ENCODE peak calls at places on chromosomes 1 and 21, in four cellular contexts. K is epithelial cell of esophagus, Z is brain microvascular endothelial cell, C is adrenal gland. E is an unnamed sample.

GRCh38 chr1:35650416-35650815 is 9.1 kb upstream of the PSMB2 start:
- DNase-seq in Z (no peak), C (no peak), K (no peak), E (no peak)

GRCh38 chr1:220841293-220841692 is 38.0 kb upstream of the HLX start:
- DNase-seq in Z (no peak), K (no peak), C (no peak), E (peak)

GRCh38 chr1:160672789-160673695 is 26.2 kb upstream of the SLAMF1 start:
- DNase-seq in Z (no peak), K (no peak), C (no peak), E (no peak)

GRCh38 chr1:61254629-61255323 is 172.4 kb downstream of the NFIA start:
- DNase-seq in K (peak), Z (peak), C (peak), E (peak)

GRCh38 chr1:160522622-160523345 is at the start of gene SLAMF6:
- DNase-seq in C (no peak), Z (no peak), K (no peak), E (no peak)

GRCh38 chr1:77514871-77515776 is 167.3 kb downstream of the ZZZ3 start:
- DNase-seq in K (no peak), Z (peak), C (peak), E (peak)

GRCh38 chr1:81681570-81681969 is 119.2 kb upstream of the ADGRL2 start:
- DNase-seq in Z (no peak), C (no peak), K (peak), E (peak)

GRCh38 chr1:203486618-203487370 is 7.2 kb upstream of the OPTC start:
- DNase-seq in K (no peak), C (no peak), Z (no peak), E (peak)

GRCh38 chr21:45638707-45639106 is 4.8 kb upstream of the PCBP3 start:
- DNase-seq in Z (no peak), C (no peak), K (no peak), E (no peak)

GRCh38 chr1:165697491-165697880 is 876 bp downstream of the ALDH9A1 start:
- DNase-seq in Z (no peak), K (peak), C (no peak), E (peak)

GRCh38 chr1:203083463-203083921 is 2.3 kb downstream of the MYOG start:
- DNase-seq in Z (no peak), K (no peak), C (peak), E (no peak)

GRCh38 chr1:52702886-52703787 is 5.0 kb upstream of the COA7 start:
- DNase-seq in Z (peak), K (peak), C (peak), E (peak)

GRCh38 chr21:24938592-24938991 is 668.7 kb downstream of the MRPL39 start:
- DNase-seq in Z (no peak), K (peak), C (no peak), E (no peak)

GRCh38 chr1:25952851-25953401 is 44.9 kb downstream of the PAFAH2 start:
- DNase-seq in Z (peak), K (no peak), C (no peak), E (peak)

GRCh38 chr1:64505944-64506658 is 36.2 kb downstream of the CACHD1 start:
- DNase-seq in C (peak), K (peak), Z (no peak), E (no peak)

GRCh38 chr1:145995964-145996432 is 381 bp downstream of the TXNIP start:
- DNase-seq in Z (no peak), K (no peak), C (peak), E (no peak)

GRCh38 chr21:46061950-46062349 is 36.0 kb upstream of the COL6A2 start:
- DNase-seq in Z (no peak), C (peak), K (no peak), E (no peak)

GRCh38 chr1:18109756-18110597 is 2.4 kb downstream of the IGSF21 start:
- DNase-seq in Z (no peak), K (no peak), C (peak), E (peak)

GRCh38 chr1:201468501-201468843 is 516 bp downstream of the PHLDA3 start:
- DNase-seq in Z (no peak), K (no peak), C (peak), E (peak)

GRCh38 chr21:46050651-46051378 is 47.1 kb upstream of the COL6A2 start:
- DNase-seq in Z (no peak), C (no peak), K (no peak), E (no peak)

GRCh38 chr21:31335957-31336738 is 7.9 kb downstream of the TIAM1 start:
- DNase-seq in Z (peak), C (no peak), K (peak), E (peak)

GRCh38 chr1:63557365-63557987 is 34.2 kb downstream of the EFCAB7 start:
- DNase-seq in Z (peak), K (peak), C (peak), E (peak)

GRCh38 chr1:117661027-117661426 is 55.2 kb downstream of the TENT5C start:
- DNase-seq in C (no peak), K (no peak), Z (no peak), E (no peak)

GRCh38 chr1:54865238-54866073 is 21.5 kb downstream of the DHCR24 start:
- DNase-seq in Z (no peak), K (no peak), C (peak), E (no peak)

GRCh38 chr1:231971397-231972233 is 345.0 kb downstream of the DISC1 start:
- DNase-seq in K (peak), C (no peak), Z (peak), E (no peak)

GRCh38 chr1:156865865-156866678 is 5.4 kb downstream of the NTRK1 start:
- DNase-seq in K (no peak), Z (no peak), C (no peak), E (no peak)

GRCh38 chr1:201115390-201115937 is 3.2 kb upstream of the CACNA1S start:
- DNase-seq in K (no peak), Z (no peak), C (no peak), E (no peak)

GRCh38 chr21:17903029-17903806 is 84.1 kb upstream of the C21orf91 start:
- DNase-seq in K (peak), C (no peak), Z (no peak), E (peak)

GRCh38 chr1:14913475-14914155 is 239.9 kb upstream of the TMEM51 start:
- DNase-seq in Z (no peak), K (peak), C (no peak), E (no peak)

GRCh38 chr1:89085781-89086180 is 20.8 kb upstream of the GBP1 start:
- DNase-seq in K (peak), Z (peak), C (peak), E (peak)

GRCh38 chr1:88683516-88683847 is 591 bp upstream of the PKN2 start:
- DNase-seq in Z (peak), K (peak), C (peak), E (peak)

GRCh38 chr1:189434461-189434860 is 1043.2 kb downstream of the BRINP3 start:
- DNase-seq in K (peak), Z (no peak), C (no peak), E (no peak)

GRCh38 chr1:67429528-67430357 is 459 bp downstream of the SERBP1 start:
- DNase-seq in C (peak), K (no peak), Z (no peak), E (no peak)

GRCh38 chr1:211928993-211929637 is 98.6 kb upstream of the LPGAT1 start:
- DNase-seq in Z (no peak), C (no peak), K (peak), E (peak)

GRCh38 chr1:101388904-101389546 is 152.2 kb downstream of the S1PR1 start:
- DNase-seq in C (no peak), Z (peak), K (no peak), E (peak)

GRCh38 chr1:165312591-165312990 is 43.9 kb downstream of the LMX1A start:
- DNase-seq in K (no peak), C (no peak), Z (no peak), E (no peak)

GRCh38 chr1:115980998-115981993 is 5.0 kb downstream of the SLC22A15 start:
- DNase-seq in K (peak), C (peak), Z (no peak), E (peak)

GRCh38 chr1:30752651-30752908 is 5.0 kb downstream of the LAPTM5 start:
- DNase-seq in C (no peak), Z (no peak), K (no peak), E (no peak)
- H3K4me3 ChIP-seq in C (no peak), Z (no peak), K (no peak), E (no peak)

DNA sequence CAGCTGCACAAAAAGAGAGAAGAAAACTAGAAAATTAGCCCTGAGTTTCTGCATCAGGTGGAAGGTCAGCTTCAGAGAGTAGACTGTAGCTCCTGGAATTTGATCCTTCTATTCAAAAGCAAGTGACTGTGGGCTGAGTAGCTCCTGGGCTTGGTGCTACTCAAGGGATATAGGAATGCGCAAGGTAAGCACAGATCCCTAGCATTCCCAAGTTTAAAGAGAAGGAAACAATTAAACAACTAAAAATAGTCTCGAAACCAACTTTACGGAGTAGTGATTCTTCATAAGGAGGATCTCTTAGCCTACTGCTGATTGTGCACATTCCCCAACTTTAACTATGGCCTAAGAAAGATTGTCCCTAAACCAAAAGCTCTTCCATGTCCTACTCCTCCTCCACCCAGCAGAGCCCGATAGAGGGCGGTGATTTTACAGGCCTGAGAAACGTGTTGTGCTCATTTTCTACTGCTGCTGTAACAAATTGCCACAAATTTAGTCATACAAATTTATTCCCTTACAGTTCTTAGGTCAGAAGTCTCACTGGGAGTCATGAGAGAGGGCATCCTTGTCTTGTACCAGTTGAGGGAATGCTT is 226.5 kb upstream of the CAMK1G start:
- DNase-seq in C (no peak), K (peak), Z (no peak), E (no peak)
- TF ChIP-seq CTCF in C (no peak), K (peak), Z (no peak), E (no peak)

GRCh38 chr1:16043950-16044349 is 368 bp downstream of the CLCNKB start:
- DNase-seq in K (no peak), Z (no peak), C (no peak), E (no peak)
- H3K4me3 ChIP-seq in K (no peak), Z (no peak), C (no peak), E (no peak)

DNA sequence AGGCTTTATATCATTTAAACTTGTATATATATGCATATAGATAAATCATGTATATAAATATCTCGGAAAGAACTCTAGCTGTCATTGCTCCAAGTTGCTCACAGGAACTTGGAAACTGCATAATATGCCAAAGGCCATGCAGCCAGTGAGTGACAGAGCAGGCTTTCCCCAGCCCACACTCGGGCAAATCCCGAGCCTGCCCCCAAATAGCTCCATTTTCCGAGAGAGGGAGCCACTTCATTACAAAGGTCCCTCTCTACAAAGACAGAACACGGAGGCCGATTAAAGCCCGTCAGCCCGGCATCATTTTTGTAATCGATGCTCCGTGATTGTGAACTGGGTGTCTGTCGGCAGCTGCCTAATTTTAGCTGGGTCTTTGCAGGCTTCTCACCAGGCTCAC is 663.8 kb downstream of the PTPRU start:
- DNase-seq in K (no peak), C (no peak), Z (no peak), E (no peak)
- TF ChIP-seq CTCF in K (no peak), C (no peak), Z (no peak), E (no peak)

DNA sequence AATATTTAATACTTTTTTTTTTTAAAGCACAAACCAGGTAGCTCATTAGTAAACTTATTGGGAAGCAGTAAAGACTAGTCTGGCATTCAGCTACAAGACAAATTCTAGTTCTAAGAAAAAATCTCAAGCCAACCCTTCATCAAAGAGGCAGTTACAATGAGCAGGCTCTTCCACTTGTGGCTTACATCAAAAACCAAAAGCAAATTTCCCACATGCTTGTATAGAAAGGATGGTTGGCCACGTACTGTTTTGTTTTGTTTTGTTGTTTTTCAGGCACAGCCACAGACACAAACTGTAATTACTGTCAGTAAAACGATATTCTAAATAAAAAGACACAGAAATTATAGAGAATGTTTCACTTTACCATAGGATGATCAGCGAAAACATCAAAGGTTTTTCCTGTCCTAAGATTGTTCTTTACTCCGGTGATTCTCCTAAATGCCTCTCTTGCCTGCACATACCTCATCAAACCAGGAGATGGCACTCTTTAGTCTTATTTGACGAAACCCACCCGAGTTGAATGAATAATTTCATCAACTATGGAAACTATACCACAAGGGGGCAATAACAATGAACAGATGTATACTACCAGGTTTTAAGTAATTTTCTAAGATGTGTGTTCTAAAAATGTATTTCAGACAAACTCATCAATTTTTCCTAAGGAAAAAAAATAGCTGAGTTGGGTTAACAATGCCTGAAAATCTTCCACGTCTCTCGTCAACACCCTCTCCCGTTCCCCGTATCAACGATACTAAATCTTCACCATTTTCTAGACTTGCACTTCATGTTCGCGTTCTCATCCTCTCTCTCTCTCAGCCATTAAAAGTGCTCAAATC is 26.9 kb downstream of the RPL5 start:
- DNase-seq in C (peak), K (peak), Z (peak), E (peak)
- H3K4me3 ChIP-seq in C (no peak), K (no peak), Z (no peak), E (no peak)

DNA sequence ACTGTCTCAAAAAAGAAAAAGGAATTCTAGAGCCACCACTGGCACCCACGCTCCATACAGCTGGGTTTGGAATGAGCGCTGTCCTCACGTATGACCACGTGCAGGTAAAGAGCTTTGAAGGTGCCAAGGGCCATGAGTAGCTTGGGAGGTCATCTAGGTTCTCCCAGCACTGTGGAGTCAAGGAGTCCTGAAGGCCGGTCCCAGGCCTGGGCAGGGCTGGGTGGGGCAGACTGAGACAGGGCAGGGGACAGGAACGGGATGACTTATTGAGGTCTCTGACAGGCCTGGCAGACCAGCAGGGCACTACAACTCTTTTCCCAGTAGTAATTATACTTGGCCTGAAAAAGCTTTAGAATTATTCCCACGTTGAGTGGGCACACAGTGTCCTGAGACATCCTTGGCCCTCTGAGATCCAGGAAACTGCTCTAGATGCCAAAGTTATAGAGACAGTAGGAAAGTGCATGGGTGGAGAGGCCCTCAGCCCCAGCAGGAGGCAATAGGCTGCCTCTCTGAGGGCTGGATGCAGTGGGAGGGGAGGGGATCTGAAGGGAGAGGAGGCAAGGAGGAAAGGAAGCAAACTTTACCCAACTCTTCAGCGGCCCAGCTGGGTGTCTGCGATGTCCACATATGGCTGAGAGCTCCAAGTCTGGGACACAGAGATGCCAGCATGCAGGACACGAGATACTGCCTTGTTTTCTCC is 1.8 kb upstream of the CDA start:
- DNase-seq in Z (no peak), K (no peak), C (no peak), E (no peak)
- TF ChIP-seq CTCF in Z (peak), K (no peak), C (no peak), E (peak)

GRCh38 chr1:153615406-153615805 is 719 bp downstream of the S100A14 start:
- DNase-seq in C (no peak), Z (no peak), K (peak), E (no peak)
- H3K4me3 ChIP-seq in C (no peak), Z (no peak), K (peak), E (no peak)

GRCh38 chr1:79617777-79618176 is 611.2 kb upstream of the ADGRL4 start:
- DNase-seq in K (no peak), Z (no peak), C (no peak), E (no peak)
- TF ChIP-seq CTCF in K (peak), Z (peak), C (no peak), E (peak)

GRCh38 chr21:42733037-42733632 is 79.7 kb downstream of the PDE9A start:
- DNase-seq in K (no peak), C (no peak), Z (no peak), E (no peak)
- H3K4me3 ChIP-seq in K (no peak), C (no peak), Z (no peak), E (no peak)

DNA sequence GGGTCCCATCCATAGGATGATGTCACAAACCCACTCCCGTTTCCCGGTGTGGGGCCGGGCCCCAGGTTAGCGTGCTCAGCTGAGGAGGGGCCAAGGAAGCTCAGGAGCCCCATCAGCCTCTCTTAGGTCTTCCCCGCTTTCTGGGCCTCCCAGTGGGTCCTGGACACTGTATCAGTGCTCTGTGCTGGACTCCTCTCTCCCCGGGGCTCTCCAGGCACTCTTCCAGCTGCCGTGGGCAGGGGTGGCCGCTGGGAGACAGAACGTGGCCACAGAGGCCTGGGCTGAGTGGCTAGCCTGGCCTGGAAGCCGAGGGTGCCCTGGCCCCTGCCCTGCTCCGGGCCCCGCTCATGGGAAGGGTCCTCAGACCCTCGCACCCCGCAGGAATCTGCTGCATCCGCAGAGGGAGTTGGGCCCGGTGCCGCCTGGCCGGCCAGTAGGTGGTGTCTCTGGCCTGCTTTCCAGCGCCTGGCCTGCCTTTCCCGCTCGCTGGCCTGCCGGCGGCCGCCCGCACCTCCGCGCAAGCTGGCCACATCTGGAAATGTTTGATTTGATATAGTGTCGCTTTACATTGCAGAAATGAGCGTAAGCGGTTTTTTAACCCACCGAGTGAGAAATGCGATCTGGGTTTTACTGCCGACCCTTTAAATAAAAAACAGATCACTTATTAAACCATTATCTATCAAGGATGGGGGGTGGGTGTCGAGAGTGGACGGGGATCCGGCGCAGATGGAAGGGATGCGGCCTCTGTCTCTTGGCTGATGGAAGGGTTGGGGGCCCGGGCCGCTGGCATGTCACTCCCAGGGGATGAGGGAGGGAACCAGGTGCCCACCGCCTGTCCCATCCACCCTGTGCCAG is 74.4 kb upstream of the TTC34 start:
- DNase-seq in Z (no peak), K (no peak), C (no peak), E (no peak)
- TF ChIP-seq CTCF in Z (peak), K (no peak), C (no peak), E (no peak)

E was measured in AG10803.